ENCODE peak calls at places on chromosome 4, in eight cellular contexts. Q is MCF 10A, U is endothelial cell of umbilical vein, Z is MM.1S, S is stomach, D is IMR-90, O is colonic mucosa, V is GM13976. J is an unnamed sample.

GRCh38 chr4:95428216-95429085 is 120.3 kb downstream of the UNC5C start:
- DNase-seq in S (no peak), Z (no peak), Q (no peak), D (no peak), V (no peak), U (no peak), O (no peak), J (no peak)

GRCh38 chr4:77084019-77084604 is 8.3 kb upstream of the CCNI start:
- DNase-seq in D (no peak), S (no peak), U (no peak), V (no peak), Z (no peak), Q (no peak), O (no peak), J (no peak)

GRCh38 chr4:20618729-20619128 is 81.5 kb upstream of the PACRGL start:
- DNase-seq in V (no peak), Q (no peak), S (no peak), U (no peak), Z (no peak), O (no peak), D (no peak), J (no peak)

GRCh38 chr4:18318682-18319410 is 297.3 kb upstream of the LCORL start:
- DNase-seq in O (no peak), D (no peak), Z (no peak), U (peak), V (no peak), Q (no peak), S (peak), J (no peak)

GRCh38 chr4:2805712-2806391 is 13.0 kb downstream of the SH3BP2 start:
- DNase-seq in U (peak), V (no peak), S (peak), D (no peak), Q (peak), O (peak), Z (no peak), J (no peak)

GRCh38 chr4:152571296-152571695 is 35.4 kb upstream of the FBXW7 start:
- DNase-seq in D (no peak), Q (no peak), S (no peak), V (no peak), O (no peak), U (no peak), Z (no peak), J (no peak)

GRCh38 chr4:111208970-111209369 is 586.1 kb upstream of the PITX2 start:
- DNase-seq in O (no peak), Z (no peak), Q (no peak), S (no peak), U (no peak), D (no peak), V (no peak), J (no peak)

GRCh38 chr4:162891788-162892707 is 274.6 kb downstream of the NAF1 start:
- DNase-seq in U (no peak), O (no peak), Q (no peak), Z (peak), D (no peak), S (no peak), V (peak), J (peak)

GRCh38 chr4:55318541-55319129 is 27.4 kb upstream of the SRD5A3 start:
- DNase-seq in O (no peak), V (no peak), Q (no peak), U (no peak), Z (no peak), D (no peak), S (no peak), J (no peak)

GRCh38 chr4:173211222-173211621 is 42.6 kb downstream of the GALNT7 start:
- DNase-seq in U (no peak), O (no peak), Z (no peak), D (no peak), S (no peak), Q (no peak), V (no peak), J (no peak)
- TF ChIP-seq CTCF in U (no peak), O (no peak), Z (no peak), D (no peak), S (no peak), Q (no peak), V (no peak), J (no peak)

DNA sequence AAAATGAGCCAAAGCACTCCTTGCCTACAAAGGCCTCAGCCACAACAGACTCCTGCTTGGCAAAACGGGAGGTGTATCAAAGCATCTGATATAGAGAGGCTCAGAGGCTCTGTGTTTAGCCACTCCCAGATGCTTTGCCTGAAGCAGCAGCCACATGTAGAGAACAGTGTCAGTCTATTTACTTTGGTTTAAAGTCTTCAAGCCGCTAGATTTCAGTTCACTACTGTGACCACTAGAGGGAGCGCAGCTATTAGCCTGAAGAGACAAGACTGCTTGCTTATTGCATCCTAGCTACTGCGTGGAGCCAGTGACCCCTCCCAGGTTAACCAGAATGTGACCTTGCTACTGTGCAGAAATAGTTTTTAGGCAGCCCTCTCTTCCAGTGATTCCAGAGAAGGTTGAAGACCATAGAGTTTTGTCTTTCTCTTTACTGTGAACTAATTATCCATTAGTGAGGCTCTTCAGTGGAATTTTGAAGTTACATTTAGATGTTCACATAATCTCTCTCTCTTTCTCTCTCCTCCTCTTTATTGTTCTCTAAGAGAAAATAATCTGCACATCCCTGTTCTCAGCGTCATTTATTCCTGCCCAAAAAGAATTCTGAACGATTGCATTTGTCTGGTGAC is 39.3 kb downstream of the BMP3 start:
- DNase-seq in S (peak), O (peak), V (peak), Q (peak), Z (peak), D (peak), U (peak), J (peak)
- TF ChIP-seq CTCF in S (no peak), O (peak), V (peak), Q (peak), Z (peak), D (peak), U (peak), J (peak)

GRCh38 chr4:22434895-22435294 is 81.0 kb downstream of the ADGRA3 start:
- DNase-seq in Z (peak), U (peak), O (peak), Q (peak), V (no peak), D (peak), S (peak), J (peak)
- TF ChIP-seq CTCF in Z (peak), U (peak), O (no peak), Q (peak), V (peak), D (peak), S (no peak), J (peak)

GRCh38 chr4:134470544-134470943 is 269.0 kb upstream of the PABPC4L start:
- DNase-seq in O (peak), S (peak), V (no peak), Q (peak), Z (peak), D (no peak), U (peak), J (peak)
- TF ChIP-seq CTCF in O (peak), S (no peak), V (peak), Q (no peak), Z (peak), D (no peak), U (peak), J (peak)

GRCh38 chr4:52288212-52288611 is 237.1 kb downstream of the SPATA18 start:
- DNase-seq in V (no peak), U (no peak), Q (no peak), O (no peak), S (no peak), D (no peak), Z (no peak), J (no peak)

GRCh38 chr4:52290468-52290867 is 239.4 kb downstream of the SPATA18 start:
- DNase-seq in Z (no peak), U (no peak), V (no peak), O (no peak), D (no peak), Q (no peak), S (no peak), J (no peak)

DNA sequence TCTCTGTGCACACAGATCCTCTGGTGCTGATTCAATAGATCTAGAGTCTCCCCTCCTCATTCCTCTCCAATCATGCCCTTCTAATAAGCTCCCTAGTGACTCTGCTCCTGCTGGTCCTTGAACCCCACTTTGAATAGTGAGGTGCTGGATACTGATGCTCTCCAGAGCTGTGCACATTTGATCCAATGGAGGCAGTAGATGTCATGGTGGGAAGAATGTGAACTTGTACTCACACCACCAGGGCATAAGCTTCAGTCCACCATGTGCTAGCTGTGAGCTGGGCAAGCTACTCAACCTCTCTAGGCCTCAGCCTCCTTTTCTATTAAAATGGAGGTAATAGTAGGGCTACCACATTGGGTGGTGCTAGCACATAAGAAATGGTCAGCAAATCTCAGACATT is 241.1 kb downstream of the SPATA18 start:
- DNase-seq in O (no peak), V (no peak), S (no peak), Z (no peak), Q (no peak), U (no peak), D (no peak), J (no peak)
- TF ChIP-seq CTCF in O (no peak), V (no peak), S (no peak), Z (no peak), Q (no peak), U (no peak), D (no peak), J (no peak)

GRCh38 chr4:145888393-145888792 is 50.2 kb downstream of the ZNF827 start:
- DNase-seq in S (no peak), U (no peak), Q (no peak), V (no peak), Z (no peak), O (no peak), D (no peak), J (no peak)

GRCh38 chr4:145885666-145886065 is 53.0 kb downstream of the ZNF827 start:
- DNase-seq in O (no peak), Z (no peak), U (no peak), D (no peak), V (no peak), S (no peak), Q (no peak), J (no peak)

GRCh38 chr4:145886871-145887240 is 51.8 kb downstream of the ZNF827 start:
- DNase-seq in D (no peak), O (no peak), S (no peak), Z (no peak), Q (no peak), U (no peak), V (no peak), J (no peak)

GRCh38 chr4:145884775-145885174 is 53.8 kb downstream of the ZNF827 start:
- DNase-seq in D (no peak), O (no peak), Z (no peak), Q (no peak), V (no peak), U (no peak), S (no peak), J (no peak)

GRCh38 chr4:145887241-145887964 is 51.2 kb downstream of the ZNF827 start:
- DNase-seq in S (no peak), Q (no peak), U (peak), V (no peak), D (peak), Z (no peak), O (no peak), J (peak)
- TF ChIP-seq CTCF in S (no peak), Q (no peak), U (no peak), V (no peak), D (peak), Z (no peak), O (no peak), J (no peak)

J was measured in A673.